ENCODE peak calls at places on chromosomes 16 and 17, in eight cellular contexts. Q is heart left ventricle, L is left ventricle myocardium inferior, R is pancreas, C is left lung, D is GM12878, O is tibial nerve, Y is cardiac muscle cell. A is an unnamed sample.
A peak's percentile ranks its signal among the peaks of the same experiment; 100 is the strongest.

GRCh38 chr16:69131749-69132423 is 502 bp downstream of the CHTF8 start:
- DNase-seq in Q (peak; percentile 82), L (peak; percentile 79), R (peak; percentile 73), C (peak; percentile 83), D (peak; percentile 24), O (peak; percentile 35), Y (peak; percentile 89), A (peak; percentile 57)

GRCh38 chr16:77332792-77333191 is 102.0 kb downstream of the ADAMTS18 start:
- DNase-seq in Q (no peak), L (no peak), R (no peak), C (no peak), D (no peak), O (no peak), Y (peak; percentile 66), A (no peak)

GRCh38 chr17:38751803-38752118 is 780 bp upstream of the PSMB3 start:
- DNase-seq in Q (peak; percentile 76), L (peak; percentile 76), R (peak; percentile 68), C (peak; percentile 87), D (peak; percentile 80), O (peak; percentile 73), Y (peak; percentile 89), A (peak; percentile 81)

GRCh38 chr17:76353004-76353598 is 615 bp downstream of the PRPSAP1 start:
- DNase-seq in Q (peak; percentile 40), L (peak; percentile 36), R (peak; percentile 30), C (peak; percentile 34), D (no peak), O (no peak), Y (no peak), A (no peak)

GRCh38 chr16:27475561-27475960 is 73.6 kb downstream of the IL21R start:
- DNase-seq in Q (no peak), L (no peak), R (no peak), C (no peak), D (no peak), O (no peak), Y (peak; percentile 73), A (no peak)

GRCh38 chr16:48420437-48420836 is 35.2 kb upstream of the SIAH1 start:
- DNase-seq in Q (no peak), L (no peak), R (no peak), C (no peak), D (no peak), O (no peak), Y (no peak), A (no peak)

GRCh38 chr16:85055503-85056210 is 28.1 kb downstream of the KIAA0513 start:
- DNase-seq in Q (no peak), L (no peak), R (no peak), C (peak; percentile 78), D (peak; percentile 92), O (no peak), Y (peak; percentile 72), A (peak; percentile 33)

GRCh38 chr17:2181206-2181983 is 122.2 kb downstream of the SMG6 start:
- DNase-seq in Q (peak; percentile 89), L (peak; percentile 76), R (no peak), C (peak; percentile 47), D (no peak), O (no peak), Y (peak; percentile 96), A (no peak)

GRCh38 chr17:75032896-75033294 is 13.9 kb downstream of the ATP5PD start:
- DNase-seq in Q (peak; percentile 51), L (no peak), R (no peak), C (no peak), D (no peak), O (no peak), Y (peak; percentile 26), A (no peak)

GRCh38 chr16:11423315-11424117 is 78.3 kb downstream of the RMI2 start:
- DNase-seq in Q (no peak), L (no peak), R (no peak), C (no peak), D (peak; percentile 39), O (no peak), Y (no peak), A (no peak)

GRCh38 chr16:3503513-3503912 is 2.7 kb downstream of the CLUAP1 start:
- DNase-seq in Q (no peak), L (no peak), R (no peak), C (no peak), D (no peak), O (no peak), Y (no peak), A (peak; percentile 63)

GRCh38 chr17:74981979-74982662 is 5.3 kb upstream of the CDR2L start:
- DNase-seq in Q (peak; percentile 86), L (peak; percentile 74), R (peak; percentile 73), C (peak; percentile 79), D (no peak), O (peak; percentile 27), Y (peak; percentile 59), A (peak; percentile 80)

GRCh38 chr16:10338426-10338825 is 47.4 kb upstream of the ATF7IP2 start:
- DNase-seq in Q (no peak), L (no peak), R (no peak), C (no peak), D (no peak), O (no peak), Y (peak; percentile 25), A (no peak)

DNA sequence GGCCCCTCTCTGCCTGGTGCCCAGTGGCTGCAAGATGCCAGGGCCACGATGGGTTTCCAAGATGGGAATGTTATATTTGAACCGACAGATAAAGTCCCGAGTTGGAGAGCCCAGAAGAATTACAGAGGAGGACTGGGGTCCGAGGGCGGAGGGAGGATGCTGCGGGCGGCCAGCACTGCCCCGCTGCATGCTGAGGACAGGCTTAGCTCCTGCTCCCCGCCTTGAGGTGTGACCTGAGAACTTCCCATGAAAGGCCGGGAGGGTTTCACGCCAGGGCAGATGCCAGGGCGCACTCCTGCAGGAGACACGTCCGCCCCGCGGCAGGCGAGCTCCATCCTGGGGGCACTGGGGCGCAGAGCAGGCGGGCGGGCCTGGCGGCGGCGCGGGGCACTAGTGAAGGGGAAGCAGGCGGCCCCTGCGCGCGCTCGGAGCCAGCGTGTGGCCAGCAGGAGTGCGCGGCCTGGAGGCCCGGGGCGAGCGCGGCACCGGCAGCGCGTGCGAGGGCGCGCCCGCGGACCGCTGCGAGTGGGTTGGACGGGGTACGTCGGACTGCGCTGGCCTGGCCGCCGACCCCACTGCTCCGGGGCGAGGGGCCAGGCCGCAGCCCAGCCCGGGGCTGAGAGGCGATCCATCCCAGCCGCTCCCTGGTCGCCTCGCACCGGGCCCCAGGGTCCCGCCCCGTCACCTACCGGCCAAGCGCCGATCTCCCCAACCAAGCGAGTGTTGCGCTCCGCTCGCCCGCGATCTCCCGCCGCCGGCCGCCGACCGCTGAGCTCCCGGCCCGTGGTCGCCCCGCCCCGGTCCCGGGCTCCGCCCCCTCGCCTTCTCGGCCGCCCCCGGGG is at the start of gene MAP3K14:
- DNase-seq in Q (peak; percentile 86), L (peak; percentile 80), R (peak; percentile 70), C (peak; percentile 78), D (no peak), O (peak; percentile 54), Y (peak; percentile 82), A (peak; percentile 55)
- TF ChIP-seq CTCF in Q (no peak), L (peak; percentile 30), R (no peak), C (no peak), D (peak; percentile 22), O (peak; percentile 67), Y (peak; percentile 22), A (no peak)

GRCh38 chr17:77509599-77509998 is 368.8 kb downstream of the SEC14L1 start:
- DNase-seq in Q (no peak), L (no peak), R (no peak), C (no peak), D (no peak), O (no peak), Y (no peak), A (no peak)
- H3K27ac ChIP-seq in Q (no peak overlapping the region), L (no peak overlapping the region), R (no peak overlapping the region), C (no peak overlapping the region), D (no peak overlapping the region), O (no peak overlapping the region), Y (no peak overlapping the region), A (no peak overlapping the region)

DNA sequence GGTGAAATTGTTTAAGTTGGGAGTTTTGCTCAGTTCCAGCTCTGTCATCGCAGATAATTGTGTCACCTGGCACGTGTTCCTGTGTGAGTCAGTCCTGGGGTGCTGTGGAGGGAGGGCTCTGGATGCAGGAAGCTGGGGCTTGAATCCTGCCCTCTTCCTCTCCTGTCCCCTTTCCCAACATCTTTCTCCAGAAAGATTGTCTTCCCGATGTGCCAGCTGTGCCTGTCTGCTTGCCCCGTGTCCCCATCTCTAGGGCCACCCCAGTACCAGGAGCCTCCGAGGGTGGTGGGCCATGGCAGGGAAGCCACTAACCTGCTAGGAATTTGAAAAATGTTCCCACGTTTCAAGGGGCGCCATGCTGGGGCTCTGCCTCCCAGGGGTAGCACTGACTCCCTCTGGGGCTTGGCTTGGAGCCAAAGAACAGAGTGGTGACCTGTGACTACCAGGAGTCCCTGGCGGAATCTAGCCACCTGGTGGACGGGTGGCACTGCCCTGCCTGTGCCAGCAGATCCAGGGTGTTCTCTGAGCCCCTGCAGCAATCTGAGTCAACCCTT is 198.1 kb downstream of the ENGASE start:
- DNase-seq in Q (no peak), L (no peak), R (peak; percentile 25), C (no peak), D (no peak), O (no peak), Y (no peak), A (no peak)
- H3K27me3 ChIP-seq in Q (peaks cover 10% of the 10 kb centered on the region), L (peaks cover 95% of the 10 kb centered on the region), R (no peaks in the 10 kb centered on the region), C (peaks cover 76% of the 10 kb centered on the region), D (no peaks in the 10 kb centered on the region), O (no peaks in the 10 kb centered on the region), Y (no peaks in the 10 kb centered on the region), A (peaks cover 11% of the 10 kb centered on the region)

GRCh38 chr17:49495842-49496182 is 719 bp downstream of the NGFR start:
- DNase-seq in Q (no peak), L (no peak), R (no peak), C (no peak), D (no peak), O (no peak), Y (no peak), A (peak; percentile 5)

GRCh38 chr17:49496866-49497146 is 1.7 kb downstream of the NGFR start:
- DNase-seq in Q (no peak), L (no peak), R (no peak), C (no peak), D (no peak), O (no peak), Y (no peak), A (peak; percentile 1)

GRCh38 chr17:49496183-49496865 is 1.2 kb downstream of the NGFR start:
- DNase-seq in Q (peak; percentile 85), L (peak; percentile 79), R (peak; percentile 58), C (peak; percentile 71), D (no peak), O (peak; percentile 83), Y (peak; percentile 64), A (peak; percentile 89)

GRCh38 chr17:49497147-49498036 is 2.3 kb downstream of the NGFR start:
- DNase-seq in Q (peak; percentile 77), L (peak; percentile 62), R (no peak), C (no peak), D (no peak), O (peak; percentile 69), Y (no peak), A (peak; percentile 6)

DNA sequence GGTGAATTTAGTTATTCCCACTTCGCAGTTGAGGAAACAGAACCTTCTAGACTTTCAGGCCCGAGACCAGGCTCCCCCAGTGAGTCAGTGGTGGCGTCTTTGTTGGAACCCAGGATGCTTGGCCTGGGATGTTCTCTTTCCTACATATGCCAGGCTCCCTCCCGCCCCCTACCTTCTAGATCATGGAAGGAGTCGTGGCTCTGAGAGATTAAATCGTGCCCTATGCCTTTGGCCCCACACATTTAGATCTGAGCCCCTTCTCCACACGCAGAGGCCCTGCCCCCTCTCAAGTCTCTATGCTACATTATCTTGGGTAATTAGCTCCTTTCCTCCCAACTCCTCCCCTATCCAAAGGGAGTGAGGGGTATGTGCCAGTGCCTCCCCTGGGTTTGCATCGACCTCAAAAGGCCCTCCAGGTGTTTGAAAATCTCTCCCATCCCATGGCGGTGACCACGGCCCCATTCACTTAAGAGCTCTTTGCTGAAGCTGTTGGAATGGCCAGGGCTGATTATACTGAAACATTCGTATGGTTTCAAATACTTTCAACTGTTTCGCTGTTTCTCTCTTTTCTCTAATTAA is 3.0 kb downstream of the NGFR start:
- DNase-seq in Q (no peak), L (no peak), R (no peak), C (no peak), D (no peak), O (no peak), Y (no peak), A (no peak)
- TF ChIP-seq CTCF in Q (no peak), L (peak; percentile 8), R (no peak), C (no peak), D (no peak), O (no peak), Y (peak; percentile 10), A (no peak)